ENCODE peak calls at places on chromosomes 3 and 15, in six cellular contexts. One of them, this sample, is unnamed.

GRCh38 chr3:52249683-52250082 is 4.1 kb downstream of the PPM1M start:
- DNase-seq in effector CD4-positive, alpha-beta T cell: no peak
- DNase-seq in fibroblast of the aortic adventitia: no peak
- DNase-seq in Right ventricle myocardium superior: no peak
- DNase-seq in coronary artery: no peak
- DNase-seq in G401: no peak
- DNase-seq in this sample: no peak

GRCh38 chr3:155110996-155111901 is 31.1 kb downstream of the MME start:
- DNase-seq in Right ventricle myocardium superior: no peak
- DNase-seq in effector CD4-positive, alpha-beta T cell: no peak
- DNase-seq in coronary artery: no peak
- DNase-seq in G401: no peak
- DNase-seq in fibroblast of the aortic adventitia: no peak
- DNase-seq in this sample: no peak

GRCh38 chr3:71510485-71510884 is 73.0 kb downstream of the FOXP1 start:
- DNase-seq in effector CD4-positive, alpha-beta T cell: no peak
- DNase-seq in G401: no peak
- DNase-seq in Right ventricle myocardium superior: no peak
- DNase-seq in fibroblast of the aortic adventitia: peak; percentile 75
- DNase-seq in coronary artery: no peak
- DNase-seq in this sample: no peak

GRCh38 chr3:129620828-129621605 is 14.5 kb upstream of the PLXND1 start:
- DNase-seq in coronary artery: no peak
- DNase-seq in fibroblast of the aortic adventitia: no peak
- DNase-seq in G401: no peak
- DNase-seq in Right ventricle myocardium superior: no peak
- DNase-seq in effector CD4-positive, alpha-beta T cell: no peak
- DNase-seq in this sample: no peak

GRCh38 chr3:158492685-158493084 is 78.3 kb upstream of the MLF1 start:
- DNase-seq in Right ventricle myocardium superior: no peak
- DNase-seq in G401: no peak
- DNase-seq in effector CD4-positive, alpha-beta T cell: no peak
- DNase-seq in fibroblast of the aortic adventitia: no peak
- DNase-seq in coronary artery: no peak
- DNase-seq in this sample: no peak

GRCh38 chr3:110773413-110773954 is 298.1 kb upstream of the NECTIN3 start:
- DNase-seq in effector CD4-positive, alpha-beta T cell: no peak
- DNase-seq in coronary artery: no peak
- DNase-seq in Right ventricle myocardium superior: no peak
- DNase-seq in fibroblast of the aortic adventitia: peak; percentile 22
- DNase-seq in G401: no peak
- DNase-seq in this sample: no peak

GRCh38 chr15:44028349-44028748 is 166.7 kb downstream of the FRMD5 start:
- DNase-seq in effector CD4-positive, alpha-beta T cell: no peak
- DNase-seq in Right ventricle myocardium superior: no peak
- DNase-seq in coronary artery: no peak
- DNase-seq in fibroblast of the aortic adventitia: no peak
- DNase-seq in G401: no peak
- DNase-seq in this sample: no peak

GRCh38 chr15:37046876-37047614 is 53.3 kb downstream of the MEIS2 start:
- DNase-seq in effector CD4-positive, alpha-beta T cell: no peak
- DNase-seq in fibroblast of the aortic adventitia: peak; percentile 80
- DNase-seq in Right ventricle myocardium superior: no peak
- DNase-seq in G401: no peak
- DNase-seq in coronary artery: no peak
- DNase-seq in this sample: no peak

GRCh38 chr3:135057996-135058395 is 262.9 kb downstream of the EPHB1 start:
- DNase-seq in fibroblast of the aortic adventitia: no peak
- DNase-seq in coronary artery: peak; percentile 38
- DNase-seq in effector CD4-positive, alpha-beta T cell: no peak
- DNase-seq in Right ventricle myocardium superior: no peak
- DNase-seq in G401: no peak
- DNase-seq in this sample: no peak

GRCh38 chr3:171348121-171348520 is 112.1 kb downstream of the TNIK start:
- DNase-seq in fibroblast of the aortic adventitia: peak; percentile 45
- DNase-seq in G401: no peak
- DNase-seq in Right ventricle myocardium superior: no peak
- DNase-seq in coronary artery: no peak
- DNase-seq in effector CD4-positive, alpha-beta T cell: no peak
- DNase-seq in this sample: no peak

GRCh38 chr3:11391172-11391879 is 119.1 kb downstream of the ATG7 start:
- DNase-seq in fibroblast of the aortic adventitia: peak; percentile 66
- DNase-seq in effector CD4-positive, alpha-beta T cell: no peak
- DNase-seq in coronary artery: no peak
- DNase-seq in Right ventricle myocardium superior: no peak
- DNase-seq in G401: peak; percentile 52
- DNase-seq in this sample: peak; percentile 40

GRCh38 chr15:52421029-52421428 is 107.7 kb downstream of the MYO5A start:
- DNase-seq in effector CD4-positive, alpha-beta T cell: no peak
- DNase-seq in Right ventricle myocardium superior: no peak
- DNase-seq in fibroblast of the aortic adventitia: no peak
- DNase-seq in coronary artery: no peak
- DNase-seq in G401: no peak
- DNase-seq in this sample: no peak

GRCh38 chr3:36075491-36075890 is 304.8 kb upstream of the STAC start:
- DNase-seq in G401: no peak
- DNase-seq in coronary artery: no peak
- DNase-seq in Right ventricle myocardium superior: no peak
- DNase-seq in effector CD4-positive, alpha-beta T cell: no peak
- DNase-seq in fibroblast of the aortic adventitia: peak; percentile 56
- DNase-seq in this sample: no peak

GRCh38 chr3:66405701-66406091 is 95.1 kb downstream of the LRIG1 start:
- DNase-seq in effector CD4-positive, alpha-beta T cell: no peak
- DNase-seq in fibroblast of the aortic adventitia: peak; percentile 81
- DNase-seq in Right ventricle myocardium superior: no peak
- DNase-seq in coronary artery: peak; percentile 78
- DNase-seq in G401: no peak
- DNase-seq in this sample: peak; percentile 69

This sample was measured in pons.